ENCODE peak calls at places on chromosomes 4 and X, in five cellular contexts. One of them, this sample, is unnamed.

GRCh38 chrX:78118628-78119027 is 14.6 kb downstream of the PGK1 start:
- DNase-seq in H54: no peak
- DNase-seq in IMR-90: no peak
- DNase-seq in suprapubic skin: no peak
- DNase-seq in prostate gland: no peak
- DNase-seq in this sample: no peak

GRCh38 chrX:25049347-25049746 is 33.6 kb upstream of the ARX start:
- DNase-seq in H54: no peak
- DNase-seq in IMR-90: no peak
- DNase-seq in suprapubic skin: no peak
- DNase-seq in prostate gland: no peak
- DNase-seq in this sample: no peak

GRCh38 chrX:133859860-133860259 is 125.5 kb downstream of the GPC3 start:
- DNase-seq in H54: no peak
- DNase-seq in IMR-90: peak
- DNase-seq in suprapubic skin: no peak
- DNase-seq in prostate gland: peak
- DNase-seq in this sample: no peak

GRCh38 chrX:107716816-107717700 is 58.5 kb downstream of the TSC22D3 start:
- DNase-seq in H54: peak
- DNase-seq in IMR-90: peak
- DNase-seq in suprapubic skin: peak
- DNase-seq in prostate gland: peak
- DNase-seq in this sample: peak

GRCh38 chr4:168656055-168656660 is 159.3 kb downstream of the PALLD start:
- DNase-seq in H54: no peak
- DNase-seq in IMR-90: peak
- DNase-seq in suprapubic skin: no peak
- DNase-seq in prostate gland: no peak
- DNase-seq in this sample: no peak

GRCh38 chr4:117324851-117325491 is 239.6 kb upstream of the TRAM1L1 start:
- DNase-seq in H54: no peak
- DNase-seq in IMR-90: peak
- DNase-seq in suprapubic skin: no peak
- DNase-seq in prostate gland: no peak
- DNase-seq in this sample: no peak

GRCh38 chr4:123304151-123305021 is 92.2 kb upstream of the SPRY1 start:
- DNase-seq in H54: no peak
- DNase-seq in IMR-90: no peak
- DNase-seq in suprapubic skin: no peak
- DNase-seq in prostate gland: no peak
- DNase-seq in this sample: no peak

GRCh38 chr4:137967480-137968190 is 274.5 kb downstream of the SLC7A11 start:
- DNase-seq in H54: no peak
- DNase-seq in IMR-90: peak
- DNase-seq in suprapubic skin: no peak
- DNase-seq in prostate gland: no peak
- DNase-seq in this sample: no peak

GRCh38 chr4:67288964-67289363 is 256.3 kb downstream of the CENPC start:
- DNase-seq in H54: no peak
- DNase-seq in IMR-90: no peak
- DNase-seq in suprapubic skin: no peak
- DNase-seq in prostate gland: no peak
- DNase-seq in this sample: no peak

GRCh38 chr4:4413806-4414205 is 26.9 kb downstream of the NSG1 start:
- DNase-seq in H54: no peak
- DNase-seq in IMR-90: no peak
- DNase-seq in suprapubic skin: no peak
- DNase-seq in prostate gland: no peak
- DNase-seq in this sample: no peak

GRCh38 chr4:186700746-186701145 is 22.9 kb downstream of the FAT1 start:
- DNase-seq in H54: no peak
- DNase-seq in IMR-90: peak
- DNase-seq in suprapubic skin: peak
- DNase-seq in prostate gland: no peak
- DNase-seq in this sample: no peak

GRCh38 chrX:79366888-79367749 is at the start of gene ITM2A:
- DNase-seq in H54: no peak
- DNase-seq in IMR-90: no peak
- DNase-seq in suprapubic skin: peak
- DNase-seq in prostate gland: no peak
- DNase-seq in this sample: no peak

GRCh38 chr4:6449335-6449734 is 23.1 kb downstream of the PPP2R2C start:
- DNase-seq in H54: no peak
- DNase-seq in IMR-90: no peak
- DNase-seq in suprapubic skin: no peak
- DNase-seq in prostate gland: no peak
- DNase-seq in this sample: no peak

GRCh38 chr4:143626134-143626859 is 74.2 kb downstream of the FREM3 start:
- DNase-seq in H54: no peak
- DNase-seq in IMR-90: no peak
- DNase-seq in suprapubic skin: peak
- DNase-seq in prostate gland: peak
- DNase-seq in this sample: no peak

GRCh38 chr4:95979961-95980876 is 140.3 kb downstream of the PDHA2 start:
- DNase-seq in H54: no peak
- DNase-seq in IMR-90: no peak
- DNase-seq in suprapubic skin: peak
- DNase-seq in prostate gland: no peak
- DNase-seq in this sample: no peak

DNA sequence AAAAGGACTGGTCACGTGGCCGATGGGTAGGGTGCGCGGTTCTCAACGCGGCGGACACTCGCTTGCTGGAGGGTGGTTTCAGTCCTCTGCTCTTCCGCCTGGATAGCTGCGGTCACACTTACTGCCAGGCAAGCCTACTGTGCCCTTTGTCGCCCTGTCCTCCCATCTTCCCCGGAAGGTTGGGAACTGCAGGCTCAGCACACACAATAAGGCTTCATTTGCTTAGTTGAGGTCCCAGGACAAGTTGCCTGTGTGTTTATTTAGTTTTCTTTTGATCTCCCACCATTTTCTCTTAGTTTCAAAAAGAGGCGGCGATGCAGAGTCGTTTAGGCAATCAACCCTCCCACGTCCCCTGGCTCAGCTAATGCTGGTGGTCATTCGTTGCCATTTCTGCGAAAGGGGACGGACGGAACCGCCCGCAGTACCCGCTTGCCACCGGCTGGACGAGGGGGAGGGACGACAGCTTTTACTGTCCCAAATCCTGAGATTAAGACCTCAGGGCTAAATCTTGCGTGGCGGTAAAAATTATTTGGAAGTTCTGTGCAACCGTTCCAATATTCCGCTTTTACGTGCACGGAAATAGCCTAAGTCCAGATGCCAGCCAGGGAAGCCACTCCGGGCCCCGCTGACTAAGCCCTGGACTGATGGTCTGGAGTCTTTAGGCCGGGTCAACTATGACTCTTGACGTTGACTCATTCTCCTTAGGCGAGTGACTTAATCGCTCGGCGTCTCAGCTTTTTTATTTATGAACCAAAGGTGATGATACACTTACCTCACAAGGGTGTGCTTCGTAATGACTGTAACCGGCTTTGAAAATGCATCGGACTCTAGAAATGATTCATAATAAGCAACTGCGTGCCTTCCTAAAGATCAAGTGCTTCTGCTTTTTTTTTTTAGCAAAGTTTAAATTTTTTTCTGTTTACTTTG is 671 bp upstream of the EIF4E start:
- DNase-seq in H54: peak
- DNase-seq in IMR-90: peak
- DNase-seq in suprapubic skin: peak
- DNase-seq in prostate gland: peak
- DNase-seq in this sample: no peak
- TF ChIP-seq POLR2A in H54: peak
- TF ChIP-seq POLR2A in IMR-90: peak
- TF ChIP-seq POLR2A in suprapubic skin: no peak
- TF ChIP-seq POLR2A in prostate gland: peak
- TF ChIP-seq POLR2A in this sample: no peak

DNA sequence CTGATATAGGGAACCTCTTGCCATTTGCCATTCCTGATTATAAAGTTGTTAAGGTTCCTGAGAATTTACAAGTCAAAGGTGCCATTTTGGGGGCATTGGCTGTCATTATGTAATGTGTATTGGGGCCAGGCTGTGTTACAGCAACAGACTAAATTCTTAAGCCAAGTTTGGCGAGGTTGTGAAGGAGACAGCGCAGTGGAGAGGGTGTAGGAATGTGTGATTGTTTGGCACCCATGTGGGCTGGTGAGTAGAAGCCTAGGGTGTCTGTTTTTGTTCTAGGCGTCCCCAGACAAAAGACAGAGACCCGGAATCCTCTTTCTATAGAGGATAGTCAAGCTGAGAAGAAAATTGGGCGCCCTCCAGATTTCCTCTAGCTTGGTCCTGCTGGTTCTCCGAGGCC is 2535.3 kb downstream of the PCDH7 start:
- DNase-seq in H54: no peak
- DNase-seq in IMR-90: no peak
- DNase-seq in suprapubic skin: no peak
- DNase-seq in prostate gland: no peak
- DNase-seq in this sample: no peak
- TF ChIP-seq POLR2A in H54: no peak
- TF ChIP-seq POLR2A in IMR-90: no peak
- TF ChIP-seq POLR2A in suprapubic skin: no peak
- TF ChIP-seq POLR2A in prostate gland: no peak
- TF ChIP-seq POLR2A in this sample: no peak

GRCh38 chrX:139930923-139931645 is 1.8 kb downstream of the ATP11C start:
- DNase-seq in H54: peak
- DNase-seq in IMR-90: no peak
- DNase-seq in suprapubic skin: no peak
- DNase-seq in prostate gland: peak
- DNase-seq in this sample: no peak
- TF ChIP-seq POLR2A in H54: no peak
- TF ChIP-seq POLR2A in IMR-90: no peak
- TF ChIP-seq POLR2A in suprapubic skin: no peak
- TF ChIP-seq POLR2A in prostate gland: no peak
- TF ChIP-seq POLR2A in this sample: no peak

GRCh38 chr4:44684648-44685047 is 6.4 kb downstream of the GUF1 start:
- DNase-seq in H54: no peak
- DNase-seq in IMR-90: no peak
- DNase-seq in suprapubic skin: no peak
- DNase-seq in prostate gland: no peak
- DNase-seq in this sample: no peak
- TF ChIP-seq POLR2A in H54: no peak
- TF ChIP-seq POLR2A in IMR-90: no peak
- TF ChIP-seq POLR2A in suprapubic skin: no peak
- TF ChIP-seq POLR2A in prostate gland: no peak
- TF ChIP-seq POLR2A in this sample: no peak

GRCh38 chr4:185213829-185214228 is 4.4 kb downstream of the SNX25 start:
- DNase-seq in H54: no peak
- DNase-seq in IMR-90: no peak
- DNase-seq in suprapubic skin: no peak
- DNase-seq in prostate gland: no peak
- DNase-seq in this sample: no peak

GRCh38 chr4:185212566-185212965 is 3.2 kb downstream of the SNX25 start:
- DNase-seq in H54: no peak
- DNase-seq in IMR-90: peak
- DNase-seq in suprapubic skin: no peak
- DNase-seq in prostate gland: no peak
- DNase-seq in this sample: no peak

GRCh38 chr4:185215261-185215660 is 5.9 kb downstream of the SNX25 start:
- DNase-seq in H54: no peak
- DNase-seq in IMR-90: peak
- DNase-seq in suprapubic skin: no peak
- DNase-seq in prostate gland: no peak
- DNase-seq in this sample: no peak

GRCh38 chr4:185211641-185212040 is 2.2 kb downstream of the SNX25 start:
- DNase-seq in H54: no peak
- DNase-seq in IMR-90: no peak
- DNase-seq in suprapubic skin: no peak
- DNase-seq in prostate gland: no peak
- DNase-seq in this sample: no peak

GRCh38 chr4:185213341-185213740 is 3.9 kb downstream of the SNX25 start:
- DNase-seq in H54: no peak
- DNase-seq in IMR-90: no peak
- DNase-seq in suprapubic skin: no peak
- DNase-seq in prostate gland: no peak
- DNase-seq in this sample: no peak
- TF ChIP-seq POLR2A in H54: no peak
- TF ChIP-seq POLR2A in IMR-90: no peak
- TF ChIP-seq POLR2A in suprapubic skin: no peak
- TF ChIP-seq POLR2A in prostate gland: no peak
- TF ChIP-seq POLR2A in this sample: no peak